ENCODE peak calls at places on chromosomes 7 and 10, in six cellular contexts. One of them, this sample, is unnamed.

GRCh38 chr10:121708921-121709625 is 110.8 kb upstream of the FGFR2 start:
- DNase-seq in astrocyte of the cerebellum: no peak
- DNase-seq in progenitor cell of endocrine pancreas: no peak
- DNase-seq in stimulated activated CD8-positive, alpha-beta memory T cell treated with anti-CD3 and anti-CD28 coated beads, Interleukin-7, amount 100 ng/mL, for 1 hour: no peak
- DNase-seq in adrenal gland: no peak
- DNase-seq in brain microvascular endothelial cell: no peak
- DNase-seq in this sample: no peak

GRCh38 chr10:30169342-30169741 is 110.0 kb upstream of the JCAD start:
- DNase-seq in progenitor cell of endocrine pancreas: no peak
- DNase-seq in stimulated activated CD8-positive, alpha-beta memory T cell treated with anti-CD3 and anti-CD28 coated beads, Interleukin-7, amount 100 ng/mL, for 1 hour: no peak
- DNase-seq in adrenal gland: no peak
- DNase-seq in astrocyte of the cerebellum: no peak
- DNase-seq in brain microvascular endothelial cell: no peak
- DNase-seq in this sample: no peak

GRCh38 chr10:46106410-46107255 is 60.6 kb upstream of the MSMB start:
- DNase-seq in progenitor cell of endocrine pancreas: peak; percentile 45
- DNase-seq in brain microvascular endothelial cell: peak; percentile 6
- DNase-seq in astrocyte of the cerebellum: no peak
- DNase-seq in adrenal gland: peak; percentile 65
- DNase-seq in stimulated activated CD8-positive, alpha-beta memory T cell treated with anti-CD3 and anti-CD28 coated beads, Interleukin-7, amount 100 ng/mL, for 1 hour: peak; percentile 20
- DNase-seq in this sample: peak; percentile 44

GRCh38 chr10:121268363-121268762 is 329.9 kb downstream of the FGFR2 start:
- DNase-seq in brain microvascular endothelial cell: no peak
- DNase-seq in adrenal gland: peak; percentile 32
- DNase-seq in stimulated activated CD8-positive, alpha-beta memory T cell treated with anti-CD3 and anti-CD28 coated beads, Interleukin-7, amount 100 ng/mL, for 1 hour: no peak
- DNase-seq in astrocyte of the cerebellum: no peak
- DNase-seq in progenitor cell of endocrine pancreas: no peak
- DNase-seq in this sample: peak; percentile 46

GRCh38 chr7:55552320-55553086 is 19.8 kb downstream of the VOPP1 start:
- DNase-seq in astrocyte of the cerebellum: peak; percentile 82
- DNase-seq in brain microvascular endothelial cell: peak; percentile 96
- DNase-seq in adrenal gland: peak; percentile 53
- DNase-seq in stimulated activated CD8-positive, alpha-beta memory T cell treated with anti-CD3 and anti-CD28 coated beads, Interleukin-7, amount 100 ng/mL, for 1 hour: no peak
- DNase-seq in progenitor cell of endocrine pancreas: no peak
- DNase-seq in this sample: peak; percentile 67

GRCh38 chr7:30851651-30852359 is 59.8 kb upstream of the AQP1 start:
- DNase-seq in progenitor cell of endocrine pancreas: no peak
- DNase-seq in astrocyte of the cerebellum: no peak
- DNase-seq in adrenal gland: no peak
- DNase-seq in stimulated activated CD8-positive, alpha-beta memory T cell treated with anti-CD3 and anti-CD28 coated beads, Interleukin-7, amount 100 ng/mL, for 1 hour: no peak
- DNase-seq in brain microvascular endothelial cell: no peak
- DNase-seq in this sample: peak; percentile 17

GRCh38 chr10:117509573-117509972 is 33.0 kb upstream of the EMX2 start:
- DNase-seq in astrocyte of the cerebellum: no peak
- DNase-seq in progenitor cell of endocrine pancreas: no peak
- DNase-seq in adrenal gland: no peak
- DNase-seq in stimulated activated CD8-positive, alpha-beta memory T cell treated with anti-CD3 and anti-CD28 coated beads, Interleukin-7, amount 100 ng/mL, for 1 hour: no peak
- DNase-seq in brain microvascular endothelial cell: no peak
- DNase-seq in this sample: no peak

GRCh38 chr10:49564461-49565009 is 25.6 kb upstream of the ERCC6 start:
- DNase-seq in progenitor cell of endocrine pancreas: no peak
- DNase-seq in brain microvascular endothelial cell: no peak
- DNase-seq in astrocyte of the cerebellum: no peak
- DNase-seq in adrenal gland: no peak
- DNase-seq in stimulated activated CD8-positive, alpha-beta memory T cell treated with anti-CD3 and anti-CD28 coated beads, Interleukin-7, amount 100 ng/mL, for 1 hour: no peak
- DNase-seq in this sample: no peak

GRCh38 chr10:49610015-49610734 is at the start of gene SLC18A3:
- DNase-seq in brain microvascular endothelial cell: no peak
- DNase-seq in astrocyte of the cerebellum: no peak
- DNase-seq in adrenal gland: no peak
- DNase-seq in stimulated activated CD8-positive, alpha-beta memory T cell treated with anti-CD3 and anti-CD28 coated beads, Interleukin-7, amount 100 ng/mL, for 1 hour: no peak
- DNase-seq in progenitor cell of endocrine pancreas: no peak
- DNase-seq in this sample: no peak

GRCh38 chr7:124457841-124458240 is 307.8 kb downstream of the GPR37 start:
- DNase-seq in progenitor cell of endocrine pancreas: no peak
- DNase-seq in astrocyte of the cerebellum: no peak
- DNase-seq in brain microvascular endothelial cell: no peak
- DNase-seq in adrenal gland: no peak
- DNase-seq in stimulated activated CD8-positive, alpha-beta memory T cell treated with anti-CD3 and anti-CD28 coated beads, Interleukin-7, amount 100 ng/mL, for 1 hour: no peak
- DNase-seq in this sample: no peak

GRCh38 chr10:33939892-33940291 is 605.4 kb upstream of the NRP1 start:
- DNase-seq in adrenal gland: no peak
- DNase-seq in astrocyte of the cerebellum: no peak
- DNase-seq in progenitor cell of endocrine pancreas: no peak
- DNase-seq in brain microvascular endothelial cell: no peak
- DNase-seq in stimulated activated CD8-positive, alpha-beta memory T cell treated with anti-CD3 and anti-CD28 coated beads, Interleukin-7, amount 100 ng/mL, for 1 hour: no peak
- DNase-seq in this sample: no peak

GRCh38 chr10:70918851-70919530 is 30.6 kb upstream of the PCBD1 start:
- DNase-seq in stimulated activated CD8-positive, alpha-beta memory T cell treated with anti-CD3 and anti-CD28 coated beads, Interleukin-7, amount 100 ng/mL, for 1 hour: no peak
- DNase-seq in progenitor cell of endocrine pancreas: no peak
- DNase-seq in brain microvascular endothelial cell: no peak
- DNase-seq in adrenal gland: no peak
- DNase-seq in astrocyte of the cerebellum: no peak
- DNase-seq in this sample: no peak

GRCh38 chr10:122632031-122632430 is 67.6 kb downstream of the C10orf120 start:
- DNase-seq in progenitor cell of endocrine pancreas: no peak
- DNase-seq in brain microvascular endothelial cell: no peak
- DNase-seq in adrenal gland: no peak
- DNase-seq in stimulated activated CD8-positive, alpha-beta memory T cell treated with anti-CD3 and anti-CD28 coated beads, Interleukin-7, amount 100 ng/mL, for 1 hour: no peak
- DNase-seq in astrocyte of the cerebellum: no peak
- DNase-seq in this sample: no peak